ENCODE peak calls at places on chromosomes 16 and 17, in four cellular contexts. Y is lung microvascular endothelial cell, T is HepG2, J is hypothalamus. F is an unnamed sample.

GRCh38 chr16:86509759-86510464 is 415 bp upstream of the FOXF1 start:
- DNase-seq in J (no peak), T (no peak), Y (peak; percentile 93), F (peak; percentile 54)

GRCh38 chr16:56357291-56357764 is 68.0 kb downstream of the AMFR start:
- DNase-seq in Y (peak; percentile 33), T (no peak), J (no peak), F (no peak)

GRCh38 chr17:12472613-12473173 is 193.0 kb upstream of the MYOCD start:
- DNase-seq in T (no peak), J (no peak), Y (no peak), F (no peak)

GRCh38 chr17:1110844-1111598 is 68.8 kb downstream of the ABR start:
- DNase-seq in T (peak; percentile 79), J (peak; percentile 91), Y (peak; percentile 92), F (peak; percentile 60)

GRCh38 chr16:85612191-85612800 is 826 bp upstream of the GSE1 start:
- DNase-seq in Y (peak; percentile 18), T (peak; percentile 91), J (peak; percentile 32), F (peak; percentile 78)

GRCh38 chr17:50918933-50919296 is 52.8 kb upstream of the TOB1 start:
- DNase-seq in Y (peak; percentile 40), T (no peak), J (peak; percentile 21), F (no peak)

GRCh38 chr17:15944720-15945492 is at the start of gene ADORA2B:
- DNase-seq in J (no peak), T (peak; percentile 60), Y (peak; percentile 87), F (peak; percentile 66)

GRCh38 chr17:81849457-81849856 is 10.9 kb downstream of the P4HB start:
- DNase-seq in T (no peak), J (no peak), Y (no peak), F (no peak)

GRCh38 chr16:11546522-11547485 is 39.9 kb downstream of the LITAF start:
- DNase-seq in Y (no peak), T (no peak), J (no peak), F (no peak)

GRCh38 chr17:80189611-80190010 is 19.8 kb downstream of the CARD14 start:
- DNase-seq in Y (no peak), T (no peak), J (no peak), F (no peak)

GRCh38 chr16:31298958-31299357 is 39.2 kb downstream of the ITGAM start:
- DNase-seq in J (no peak), T (peak; percentile 24), Y (no peak), F (no peak)

GRCh38 chr16:4613636-4614570 is 785 bp downstream of the UBALD1 start:
- DNase-seq in J (no peak), T (peak; percentile 42), Y (peak; percentile 56), F (peak; percentile 43)

GRCh38 chr16:23504453-23505179 is 5.7 kb downstream of the GGA2 start:
- DNase-seq in J (peak; percentile 50), T (peak; percentile 58), Y (peak; percentile 94), F (peak; percentile 39)

GRCh38 chr16:75289189-75289588 is 37.8 kb upstream of the BCAR1 start:
- DNase-seq in Y (peak; percentile 87), J (no peak), T (no peak), F (peak; percentile 50)

GRCh38 chr17:28871056-28871579 is 16.3 kb downstream of the ERAL1 start:
- DNase-seq in J (no peak), Y (peak; percentile 31), T (no peak), F (no peak)

GRCh38 chr17:77420804-77421634 is 280.2 kb downstream of the SEC14L1 start:
- DNase-seq in T (no peak), J (no peak), Y (peak; percentile 74), F (no peak)

GRCh38 chr16:21656795-21657768 is 4.7 kb upstream of the IGSF6 start:
- DNase-seq in Y (peak; percentile 75), T (peak; percentile 75), J (no peak), F (peak; percentile 34)

GRCh38 chr16:58418026-58418425 is 25.8 kb downstream of the GINS3 start:
- DNase-seq in J (no peak), T (no peak), Y (no peak), F (no peak)

F was measured in heart right ventricle.